ENCODE peak calls at places on chromosomes 2 and 18, in nine cellular contexts. F is AG09319; C is NCI-H774; L is HS-5; I is kidney glomerular epithelial cell; P is CD8-positive, alpha-beta memory T cell; X is activated effector memory CD4-positive, alpha-beta T cell treated with Interleukin-2 at 50 U/mL for 16 hours; H is RKO; K is SHP77. T is an unnamed sample.

GRCh38 chr2:191051177-191051576 is 37.2 kb upstream of the STAT1 start:
- DNase-seq in P (no peak), F (no peak), I (no peak), H (no peak), L (no peak), X (no peak), C (no peak), K (no peak), T (no peak)

GRCh38 chr18:6543330-6543908 is 128.7 kb upstream of the L3MBTL4 start:
- DNase-seq in X (no peak), K (peak), H (peak), I (peak), C (peak), P (no peak), F (no peak), L (peak), T (peak)

GRCh38 chr2:172087780-172088244 is 2.5 kb downstream of the DLX1 start:
- DNase-seq in P (peak), H (no peak), I (no peak), K (no peak), C (no peak), F (no peak), X (no peak), L (no peak), T (no peak)

GRCh38 chr18:39555511-39555910 is 1989.9 kb upstream of the CELF4 start:
- DNase-seq in I (no peak), H (no peak), X (no peak), K (no peak), P (no peak), C (no peak), F (no peak), L (no peak), T (no peak)

GRCh38 chr2:196249171-196249570 is 77.8 kb upstream of the STK17B start:
- DNase-seq in C (no peak), F (no peak), X (no peak), I (no peak), H (no peak), K (no peak), P (no peak), L (no peak), T (no peak)

GRCh38 chr18:12885500-12885899 is 1.5 kb upstream of the PTPN2 start:
- DNase-seq in X (no peak), C (no peak), L (no peak), H (no peak), P (no peak), I (no peak), F (no peak), K (no peak), T (no peak)

GRCh38 chr2:86291328-86291662 is 46.1 kb downstream of the REEP1 start:
- DNase-seq in F (no peak), C (no peak), K (no peak), H (no peak), X (no peak), P (no peak), I (no peak), L (no peak), T (no peak)

GRCh38 chr2:102114290-102114721 is 28.2 kb upstream of the IL1R1 start:
- DNase-seq in P (no peak), L (no peak), C (no peak), X (no peak), F (no peak), I (peak), K (no peak), H (no peak), T (no peak)

GRCh38 chr2:36707050-36707449 is 10.5 kb downstream of the VIT start:
- DNase-seq in C (no peak), P (no peak), K (no peak), L (no peak), X (no peak), I (peak), F (no peak), H (peak), T (no peak)

GRCh38 chr18:23302852-23303527 is 150.1 kb upstream of the RIOK3 start:
- DNase-seq in F (peak), X (no peak), P (no peak), K (no peak), C (no peak), H (no peak), I (peak), L (peak), T (no peak)

GRCh38 chr2:149180226-149180875 is 141.9 kb downstream of the LYPD6B start:
- DNase-seq in X (no peak), C (no peak), H (no peak), P (no peak), K (no peak), L (no peak), F (no peak), I (no peak), T (no peak)

GRCh38 chr18:74064510-74064909 is 83.1 kb downstream of the FBXO15 start:
- DNase-seq in F (no peak), X (no peak), C (peak), K (peak), P (no peak), I (no peak), H (no peak), L (no peak), T (no peak)

GRCh38 chr18:79962311-79962710 is 2.1 kb upstream of the HSBP1L1 start:
- DNase-seq in L (no peak), K (no peak), I (no peak), C (no peak), H (no peak), P (no peak), F (no peak), X (no peak), T (no peak)

GRCh38 chr2:216838146-216838545 is 21.7 kb downstream of the TNP1 start:
- DNase-seq in L (no peak), X (no peak), F (no peak), P (no peak), I (no peak), H (no peak), C (no peak), K (no peak), T (no peak)

GRCh38 chr2:172000696-172001361 is 1.1 kb downstream of the METAP1D start:
- DNase-seq in I (no peak), C (no peak), L (no peak), F (no peak), K (no peak), X (no peak), H (peak), P (no peak), T (no peak)

GRCh38 chr18:32804126-32804888 is 31.5 kb upstream of the KLHL14 start:
- DNase-seq in L (no peak), X (no peak), H (no peak), C (no peak), P (no peak), I (no peak), K (no peak), F (no peak), T (no peak)

GRCh38 chr2:121716126-121716525 is 20.5 kb downstream of the NIFK start:
- DNase-seq in P (no peak), I (no peak), F (no peak), L (no peak), H (no peak), K (no peak), C (no peak), X (no peak), T (no peak)